ENCODE peak calls at places on chromosomes 1 and 21, in ten cellular contexts. G, Y, D, A, F, O, L, V, X and Q are unnamed samples.

GRCh38 chr1:241808265-241808664 is 39.7 kb upstream of the EXO1 start:
- DNase-seq in D (no peak), G (no peak), F (no peak), Y (no peak), V (no peak), O (no peak), L (no peak), X (no peak), A (no peak), Q (no peak)

GRCh38 chr1:52665173-52666020 is 32.4 kb downstream of the SHISAL2A start:
- DNase-seq in O (no peak), Y (no peak), V (no peak), X (no peak), A (no peak), D (no peak), L (no peak), G (no peak), F (no peak), Q (no peak)

GRCh38 chr1:103561612-103562395 is 9.6 kb upstream of the AMY2B start:
- DNase-seq in V (no peak), O (peak), L (no peak), G (no peak), A (no peak), Y (no peak), F (no peak), X (no peak), D (no peak), Q (no peak)

GRCh38 chr1:41572224-41572623 is 87.7 kb upstream of the EDN2 start:
- DNase-seq in F (no peak), V (no peak), L (no peak), A (no peak), D (no peak), G (no peak), O (no peak), Y (no peak), X (no peak), Q (no peak)

GRCh38 chr1:169928438-169929209 is 34.9 kb upstream of the SCYL3 start:
- DNase-seq in D (peak), L (peak), V (peak), Y (no peak), A (no peak), X (peak), F (no peak), G (no peak), O (peak), Q (no peak)

GRCh38 chr1:20726932-20727745 is 5.4 kb downstream of the SH2D5 start:
- DNase-seq in G (no peak), X (no peak), V (no peak), L (no peak), D (no peak), F (no peak), A (no peak), Y (peak), O (no peak), Q (no peak)

GRCh38 chr21:22476726-22477646 is 1478.8 kb downstream of the NCAM2 start:
- DNase-seq in D (no peak), F (no peak), V (no peak), L (no peak), A (no peak), G (no peak), Y (no peak), O (no peak), X (no peak), Q (no peak)

GRCh38 chr1:68197891-68198290 is 34.4 kb downstream of the WLS start:
- DNase-seq in O (no peak), V (peak), X (peak), A (no peak), F (no peak), L (peak), D (peak), G (no peak), Y (no peak), Q (no peak)

GRCh38 chr1:232292246-232292645 is 337.7 kb downstream of the SIPA1L2 start:
- DNase-seq in X (no peak), A (no peak), Y (no peak), F (no peak), G (no peak), L (no peak), V (no peak), D (no peak), O (no peak), Q (no peak)

GRCh38 chr1:205319081-205320018 is 2.2 kb downstream of the NUAK2 start:
- DNase-seq in V (peak), Y (no peak), D (no peak), L (peak), G (peak), O (peak), X (peak), A (peak), F (peak), Q (peak)

GRCh38 chr21:14864211-14865021 is 200.4 kb downstream of the NRIP1 start:
- DNase-seq in V (peak), G (peak), Y (peak), D (no peak), O (peak), F (no peak), L (peak), A (peak), X (peak), Q (peak)

GRCh38 chr1:159483501-159483900 is 44.0 kb downstream of the OR10J1 start:
- DNase-seq in G (no peak), O (no peak), D (no peak), V (no peak), L (no peak), Y (no peak), X (no peak), F (no peak), A (no peak), Q (no peak)

GRCh38 chr1:241518447-241519307 is 878 bp downstream of the FH start:
- DNase-seq in F (no peak), Y (peak), L (peak), O (peak), D (no peak), A (peak), X (no peak), G (peak), V (peak), Q (peak)

GRCh38 chr1:202733251-202733650 is 23.0 kb upstream of the SYT2 start:
- DNase-seq in D (no peak), L (no peak), G (no peak), O (no peak), F (no peak), X (no peak), A (no peak), V (no peak), Y (no peak), Q (no peak)

GRCh38 chr1:183808296-183809027 is 3.5 kb downstream of the RGL1 start:
- DNase-seq in V (no peak), A (no peak), Y (no peak), X (no peak), D (no peak), G (no peak), L (no peak), F (no peak), O (no peak), Q (no peak)

GRCh38 chr1:116945421-116945820 is 35.7 kb downstream of the PTGFRN start:
- DNase-seq in Y (no peak), V (no peak), O (no peak), D (no peak), A (no peak), L (no peak), F (no peak), G (no peak), X (no peak), Q (no peak)

GRCh38 chr21:39647476-39647875 is 34.7 kb downstream of the B3GALT5 start:
- DNase-seq in L (peak), Y (no peak), X (no peak), F (no peak), O (peak), D (no peak), A (no peak), G (no peak), V (peak), Q (no peak)

GRCh38 chr1:80054129-80054528 is 1047.6 kb upstream of the ADGRL4 start:
- DNase-seq in D (peak), O (peak), A (no peak), V (peak), F (no peak), G (no peak), L (peak), Y (no peak), X (peak), Q (no peak)

GRCh38 chr1:86825294-86825693 is 88.6 kb downstream of the SELENOF start:
- DNase-seq in Y (no peak), X (no peak), A (no peak), F (no peak), V (peak), O (no peak), G (no peak), L (no peak), D (no peak), Q (no peak)

GRCh38 chr1:34885405-34886247 is 26.1 kb upstream of the SMIM12 start:
- DNase-seq in L (peak), D (no peak), F (peak), O (no peak), X (no peak), V (peak), Y (peak), A (peak), G (peak), Q (peak)

GRCh38 chr1:152047607-152047953 is 10.8 kb upstream of the S100A11 start:
- DNase-seq in D (no peak), L (no peak), V (peak), F (peak), X (no peak), Y (peak), A (peak), G (no peak), O (no peak), Q (no peak)

GRCh38 chr1:240831922-240832321 is 220.0 kb upstream of the GREM2 start:
- DNase-seq in G (no peak), V (no peak), Y (no peak), D (no peak), X (no peak), L (peak), O (no peak), A (no peak), F (no peak), Q (no peak)